ENCODE peak calls at places on chromosomes 16 and 17, in seven cellular contexts. One of them, this sample, is unnamed.

GRCh38 chr17:65514082-65514481 is 47.4 kb downstream of the AXIN2 start:
- DNase-seq in body of pancreas: no peak
- DNase-seq in A549: no peak
- DNase-seq in aorta: no peak
- DNase-seq in tibial artery: peak
- DNase-seq in A673: no peak
- DNase-seq in AG04450: no peak
- DNase-seq in this sample: peak

GRCh38 chr16:17633146-17633966 is 162.6 kb upstream of the XYLT1 start:
- DNase-seq in AG04450: no peak
- DNase-seq in tibial artery: no peak
- DNase-seq in body of pancreas: no peak
- DNase-seq in A673: no peak
- DNase-seq in aorta: no peak
- DNase-seq in A549: no peak
- DNase-seq in this sample: peak

GRCh38 chr17:72244494-72244893 is 123.7 kb downstream of the SOX9 start:
- DNase-seq in A549: no peak
- DNase-seq in tibial artery: no peak
- DNase-seq in AG04450: no peak
- DNase-seq in body of pancreas: no peak
- DNase-seq in A673: no peak
- DNase-seq in aorta: no peak
- DNase-seq in this sample: peak

GRCh38 chr16:67605641-67606040 is 39.3 kb upstream of the CARMIL2 start:
- DNase-seq in A549: no peak
- DNase-seq in A673: no peak
- DNase-seq in body of pancreas: no peak
- DNase-seq in AG04450: no peak
- DNase-seq in tibial artery: no peak
- DNase-seq in aorta: no peak
- DNase-seq in this sample: no peak

GRCh38 chr16:31537362-31537921 is 9.7 kb downstream of the AHSP start:
- DNase-seq in A673: peak
- DNase-seq in tibial artery: no peak
- DNase-seq in A549: no peak
- DNase-seq in AG04450: no peak
- DNase-seq in aorta: no peak
- DNase-seq in body of pancreas: peak
- DNase-seq in this sample: no peak

GRCh38 chr17:75614006-75614405 is 19.2 kb upstream of the SMIM5 start:
- DNase-seq in tibial artery: no peak
- DNase-seq in body of pancreas: no peak
- DNase-seq in AG04450: no peak
- DNase-seq in aorta: peak
- DNase-seq in A549: no peak
- DNase-seq in A673: no peak
- DNase-seq in this sample: no peak

GRCh38 chr17:9218068-9218635 is 196.8 kb downstream of the NTN1 start:
- DNase-seq in A673: no peak
- DNase-seq in A549: no peak
- DNase-seq in AG04450: no peak
- DNase-seq in body of pancreas: no peak
- DNase-seq in tibial artery: no peak
- DNase-seq in aorta: no peak
- DNase-seq in this sample: no peak

GRCh38 chr17:29933379-29933778 is 3.4 kb upstream of the SSH2 start:
- DNase-seq in tibial artery: no peak
- DNase-seq in A549: no peak
- DNase-seq in A673: peak
- DNase-seq in AG04450: no peak
- DNase-seq in aorta: no peak
- DNase-seq in body of pancreas: no peak
- DNase-seq in this sample: no peak

GRCh38 chr16:7615565-7615964 is 282.9 kb downstream of the RBFOX1 start:
- DNase-seq in A549: no peak
- DNase-seq in aorta: no peak
- DNase-seq in A673: no peak
- DNase-seq in AG04450: no peak
- DNase-seq in body of pancreas: no peak
- DNase-seq in tibial artery: no peak
- DNase-seq in this sample: no peak

GRCh38 chr16:19400709-19401108 is 17.0 kb upstream of the TMC5 start:
- DNase-seq in A673: peak
- DNase-seq in aorta: no peak
- DNase-seq in tibial artery: no peak
- DNase-seq in A549: no peak
- DNase-seq in body of pancreas: peak
- DNase-seq in AG04450: no peak
- DNase-seq in this sample: no peak

GRCh38 chr17:38584350-38584925 is 21.3 kb downstream of the SRCIN1 start:
- DNase-seq in A549: peak
- DNase-seq in tibial artery: peak
- DNase-seq in aorta: peak
- DNase-seq in A673: peak
- DNase-seq in body of pancreas: peak
- DNase-seq in AG04450: no peak
- DNase-seq in this sample: peak

GRCh38 chr17:14748036-14748715 is 447.3 kb downstream of the HS3ST3B1 start:
- DNase-seq in A673: no peak
- DNase-seq in body of pancreas: no peak
- DNase-seq in aorta: no peak
- DNase-seq in tibial artery: no peak
- DNase-seq in A549: no peak
- DNase-seq in AG04450: no peak
- DNase-seq in this sample: no peak

GRCh38 chr17:65723356-65723928 is 162.0 kb upstream of the AXIN2 start:
- DNase-seq in AG04450: no peak
- DNase-seq in aorta: no peak
- DNase-seq in body of pancreas: no peak
- DNase-seq in tibial artery: no peak
- DNase-seq in A549: no peak
- DNase-seq in A673: no peak
- DNase-seq in this sample: no peak

GRCh38 chr17:68172461-68172954 is 75.3 kb upstream of the AMZ2 start:
- DNase-seq in aorta: peak
- DNase-seq in body of pancreas: peak
- DNase-seq in AG04450: no peak
- DNase-seq in A673: peak
- DNase-seq in tibial artery: peak
- DNase-seq in A549: peak
- DNase-seq in this sample: peak

GRCh38 chr16:88497561-88498420 is 44.7 kb downstream of the ZFPM1 start:
- DNase-seq in aorta: no peak
- DNase-seq in AG04450: no peak
- DNase-seq in tibial artery: no peak
- DNase-seq in A549: no peak
- DNase-seq in body of pancreas: no peak
- DNase-seq in A673: no peak
- DNase-seq in this sample: no peak

GRCh38 chr17:63295288-63295687 is 150.8 kb downstream of the CYB561 start:
- DNase-seq in AG04450: no peak
- DNase-seq in A549: no peak
- DNase-seq in A673: no peak
- DNase-seq in body of pancreas: no peak
- DNase-seq in aorta: no peak
- DNase-seq in tibial artery: no peak
- DNase-seq in this sample: no peak

GRCh38 chr17:44557653-44558285 is 485 bp downstream of the FZD2 start:
- DNase-seq in A549: no peak
- DNase-seq in tibial artery: peak
- DNase-seq in A673: peak
- DNase-seq in AG04450: no peak
- DNase-seq in aorta: peak
- DNase-seq in body of pancreas: peak
- DNase-seq in this sample: no peak

GRCh38 chr16:79261461-79261860 is 339.1 kb downstream of the MAF start:
- DNase-seq in body of pancreas: peak
- DNase-seq in tibial artery: no peak
- DNase-seq in A673: peak
- DNase-seq in AG04450: no peak
- DNase-seq in aorta: peak
- DNase-seq in A549: no peak
- DNase-seq in this sample: no peak

GRCh38 chr16:4419402-4419801 is 3.0 kb upstream of the CORO7 start:
- DNase-seq in body of pancreas: no peak
- DNase-seq in A549: no peak
- DNase-seq in tibial artery: no peak
- DNase-seq in AG04450: no peak
- DNase-seq in aorta: no peak
- DNase-seq in A673: no peak
- DNase-seq in this sample: no peak

GRCh38 chr17:7459961-7460545 is 15.2 kb downstream of the CHRNB1 start:
- DNase-seq in tibial artery: no peak
- DNase-seq in A673: no peak
- DNase-seq in A549: no peak
- DNase-seq in body of pancreas: no peak
- DNase-seq in AG04450: no peak
- DNase-seq in aorta: no peak
- DNase-seq in this sample: no peak

GRCh38 chr16:31473300-31474052 is 1.5 kb downstream of the TGFB1I1 start:
- DNase-seq in A673: no peak
- DNase-seq in A549: no peak
- DNase-seq in AG04450: no peak
- DNase-seq in body of pancreas: no peak
- DNase-seq in tibial artery: no peak
- DNase-seq in aorta: no peak
- DNase-seq in this sample: no peak

GRCh38 chr17:77323413-77324171 is 182.8 kb downstream of the SEC14L1 start:
- DNase-seq in AG04450: no peak
- DNase-seq in A549: peak
- DNase-seq in tibial artery: peak
- DNase-seq in aorta: no peak
- DNase-seq in body of pancreas: no peak
- DNase-seq in A673: no peak
- DNase-seq in this sample: no peak

GRCh38 chr17:77322534-77323412 is 182.0 kb downstream of the SEC14L1 start:
- DNase-seq in body of pancreas: peak
- DNase-seq in A549: peak
- DNase-seq in tibial artery: peak
- DNase-seq in AG04450: peak
- DNase-seq in A673: peak
- DNase-seq in aorta: peak
- DNase-seq in this sample: peak

GRCh38 chr17:77325826-77326581 is 185.2 kb downstream of the SEC14L1 start:
- DNase-seq in body of pancreas: no peak
- DNase-seq in aorta: no peak
- DNase-seq in A549: no peak
- DNase-seq in AG04450: no peak
- DNase-seq in A673: no peak
- DNase-seq in tibial artery: peak
- DNase-seq in this sample: no peak

GRCh38 chr17:77325537-77325825 is 184.7 kb downstream of the SEC14L1 start:
- DNase-seq in AG04450: no peak
- DNase-seq in body of pancreas: no peak
- DNase-seq in A549: no peak
- DNase-seq in aorta: no peak
- DNase-seq in A673: no peak
- DNase-seq in tibial artery: no peak
- DNase-seq in this sample: no peak

GRCh38 chr17:77324227-77324626 is 183.5 kb downstream of the SEC14L1 start:
- DNase-seq in A673: no peak
- DNase-seq in tibial artery: peak
- DNase-seq in AG04450: no peak
- DNase-seq in body of pancreas: no peak
- DNase-seq in aorta: no peak
- DNase-seq in A549: no peak
- DNase-seq in this sample: no peak
- H3K27ac ChIP-seq in A673: no peak
- H3K27ac ChIP-seq in tibial artery: peak
- H3K27ac ChIP-seq in AG04450: peak
- H3K27ac ChIP-seq in body of pancreas: peak
- H3K27ac ChIP-seq in aorta: no peak
- H3K27ac ChIP-seq in A549: peak
- H3K27ac ChIP-seq in this sample: peak

DNA sequence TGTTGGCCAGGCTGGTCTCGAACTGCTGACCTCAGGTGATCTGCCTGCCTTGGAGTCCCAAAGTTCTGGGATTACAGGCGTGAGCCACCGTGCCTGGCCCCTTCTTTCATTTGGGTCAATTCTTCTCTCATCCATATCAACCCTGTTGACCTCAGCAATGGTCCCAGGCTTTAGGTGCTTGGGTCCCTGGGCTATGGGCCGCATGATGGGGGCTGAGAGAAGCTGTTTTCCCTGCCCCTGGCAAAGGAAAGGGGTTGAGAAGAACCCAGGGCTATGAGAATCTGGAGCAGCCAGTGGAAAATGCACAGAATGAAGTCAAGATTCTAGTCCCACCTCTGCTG is 90.2 kb upstream of the TOB1 start:
- DNase-seq in aorta: no peak
- DNase-seq in AG04450: no peak
- DNase-seq in body of pancreas: no peak
- DNase-seq in A549: no peak
- DNase-seq in A673: no peak
- DNase-seq in tibial artery: no peak
- DNase-seq in this sample: no peak
- H3K27ac ChIP-seq in aorta: no peak
- H3K27ac ChIP-seq in AG04450: no peak
- H3K27ac ChIP-seq in body of pancreas: peak
- H3K27ac ChIP-seq in A549: peak
- H3K27ac ChIP-seq in A673: no peak
- H3K27ac ChIP-seq in tibial artery: peak
- H3K27ac ChIP-seq in this sample: no peak

GRCh38 chr17:2089021-2089422 is 34.1 kb downstream of the HIC1 start:
- DNase-seq in tibial artery: no peak
- DNase-seq in A673: no peak
- DNase-seq in aorta: no peak
- DNase-seq in body of pancreas: no peak
- DNase-seq in A549: no peak
- DNase-seq in AG04450: no peak
- DNase-seq in this sample: no peak

GRCh38 chr17:2092253-2092652 is 37.4 kb downstream of the HIC1 start:
- DNase-seq in A673: no peak
- DNase-seq in body of pancreas: no peak
- DNase-seq in tibial artery: no peak
- DNase-seq in A549: no peak
- DNase-seq in AG04450: no peak
- DNase-seq in aorta: no peak
- DNase-seq in this sample: no peak

GRCh38 chr17:2093349-2093748 is 38.4 kb downstream of the HIC1 start:
- DNase-seq in tibial artery: no peak
- DNase-seq in AG04450: no peak
- DNase-seq in A673: no peak
- DNase-seq in aorta: no peak
- DNase-seq in A549: no peak
- DNase-seq in body of pancreas: peak
- DNase-seq in this sample: no peak

GRCh38 chr17:2090210-2090641 is 35.3 kb downstream of the HIC1 start:
- DNase-seq in AG04450: no peak
- DNase-seq in tibial artery: no peak
- DNase-seq in aorta: no peak
- DNase-seq in A673: no peak
- DNase-seq in body of pancreas: no peak
- DNase-seq in A549: no peak
- DNase-seq in this sample: no peak

GRCh38 chr17:2090804-2091534 is 36.1 kb downstream of the HIC1 start:
- DNase-seq in A549: peak
- DNase-seq in aorta: peak
- DNase-seq in body of pancreas: no peak
- DNase-seq in A673: peak
- DNase-seq in tibial artery: peak
- DNase-seq in AG04450: peak
- DNase-seq in this sample: peak
- H3K27ac ChIP-seq in A549: no peak
- H3K27ac ChIP-seq in aorta: no peak
- H3K27ac ChIP-seq in body of pancreas: peak
- H3K27ac ChIP-seq in A673: peak
- H3K27ac ChIP-seq in tibial artery: peak
- H3K27ac ChIP-seq in AG04450: peak
- H3K27ac ChIP-seq in this sample: no peak

GRCh38 chr16:27498916-27499658 is 50.6 kb downstream of the GTF3C1 start:
- DNase-seq in aorta: no peak
- DNase-seq in AG04450: no peak
- DNase-seq in body of pancreas: no peak
- DNase-seq in tibial artery: no peak
- DNase-seq in A549: no peak
- DNase-seq in A673: no peak
- DNase-seq in this sample: no peak
- H3K27ac ChIP-seq in aorta: no peak
- H3K27ac ChIP-seq in AG04450: no peak
- H3K27ac ChIP-seq in body of pancreas: no peak
- H3K27ac ChIP-seq in tibial artery: no peak
- H3K27ac ChIP-seq in A549: no peak
- H3K27ac ChIP-seq in A673: no peak
- H3K27ac ChIP-seq in this sample: no peak